ENCODE peak calls at places on chromosomes 5 and 9, in ten cellular contexts. One of them, this sample, is unnamed.

GRCh38 chr5:74020488-74020887 is 394.5 kb downstream of the ARHGEF28 start:
- DNase-seq in K562: no peak
- DNase-seq in body of pancreas: no peak
- DNase-seq in testis: no peak
- DNase-seq in Peyer's patch: no peak
- DNase-seq in upper lobe of left lung: peak
- DNase-seq in right lobe of liver: no peak
- DNase-seq in heart left ventricle: no peak
- DNase-seq in adrenal gland: no peak
- DNase-seq in ovary: no peak
- DNase-seq in this sample: no peak

GRCh38 chr9:14238518-14238917 is 75.4 kb downstream of the NFIB start:
- DNase-seq in heart left ventricle: no peak
- DNase-seq in upper lobe of left lung: no peak
- DNase-seq in body of pancreas: no peak
- DNase-seq in right lobe of liver: no peak
- DNase-seq in testis: no peak
- DNase-seq in adrenal gland: no peak
- DNase-seq in ovary: no peak
- DNase-seq in K562: no peak
- DNase-seq in Peyer's patch: no peak
- DNase-seq in this sample: no peak

GRCh38 chr5:107868994-107869393 is 198.3 kb upstream of the EFNA5 start:
- DNase-seq in testis: no peak
- DNase-seq in upper lobe of left lung: no peak
- DNase-seq in right lobe of liver: no peak
- DNase-seq in Peyer's patch: no peak
- DNase-seq in adrenal gland: no peak
- DNase-seq in K562: no peak
- DNase-seq in ovary: no peak
- DNase-seq in body of pancreas: no peak
- DNase-seq in heart left ventricle: no peak
- DNase-seq in this sample: no peak

GRCh38 chr9:88197781-88198345 is 59.6 kb upstream of the SPATA31C2 start:
- DNase-seq in adrenal gland: no peak
- DNase-seq in Peyer's patch: no peak
- DNase-seq in body of pancreas: no peak
- DNase-seq in K562: no peak
- DNase-seq in right lobe of liver: no peak
- DNase-seq in testis: no peak
- DNase-seq in ovary: no peak
- DNase-seq in heart left ventricle: no peak
- DNase-seq in upper lobe of left lung: no peak
- DNase-seq in this sample: peak

GRCh38 chr5:88502179-88503064 is 233.8 kb upstream of the TMEM161B start:
- DNase-seq in testis: no peak
- DNase-seq in ovary: no peak
- DNase-seq in heart left ventricle: no peak
- DNase-seq in Peyer's patch: no peak
- DNase-seq in body of pancreas: no peak
- DNase-seq in adrenal gland: no peak
- DNase-seq in upper lobe of left lung: no peak
- DNase-seq in K562: no peak
- DNase-seq in right lobe of liver: no peak
- DNase-seq in this sample: no peak

GRCh38 chr9:118577121-118577520 is 792.1 kb downstream of the BRINP1 start:
- DNase-seq in right lobe of liver: no peak
- DNase-seq in K562: no peak
- DNase-seq in ovary: no peak
- DNase-seq in adrenal gland: no peak
- DNase-seq in Peyer's patch: no peak
- DNase-seq in heart left ventricle: no peak
- DNase-seq in body of pancreas: no peak
- DNase-seq in upper lobe of left lung: no peak
- DNase-seq in testis: no peak
- DNase-seq in this sample: no peak

GRCh38 chr9:126957687-126958053 is 43.1 kb downstream of the RALGPS1 start:
- DNase-seq in body of pancreas: no peak
- DNase-seq in testis: no peak
- DNase-seq in heart left ventricle: no peak
- DNase-seq in upper lobe of left lung: no peak
- DNase-seq in K562: peak
- DNase-seq in right lobe of liver: no peak
- DNase-seq in ovary: no peak
- DNase-seq in Peyer's patch: no peak
- DNase-seq in adrenal gland: no peak
- DNase-seq in this sample: peak

GRCh38 chr9:117547904-117548303 is 133.0 kb upstream of the ASTN2 start:
- DNase-seq in body of pancreas: no peak
- DNase-seq in right lobe of liver: no peak
- DNase-seq in adrenal gland: no peak
- DNase-seq in K562: no peak
- DNase-seq in heart left ventricle: no peak
- DNase-seq in testis: no peak
- DNase-seq in ovary: no peak
- DNase-seq in upper lobe of left lung: no peak
- DNase-seq in Peyer's patch: no peak
- DNase-seq in this sample: no peak

GRCh38 chr9:120558454-120558853 is 21.5 kb downstream of the CDK5RAP2 start:
- DNase-seq in testis: no peak
- DNase-seq in upper lobe of left lung: no peak
- DNase-seq in heart left ventricle: no peak
- DNase-seq in adrenal gland: no peak
- DNase-seq in right lobe of liver: no peak
- DNase-seq in ovary: no peak
- DNase-seq in body of pancreas: no peak
- DNase-seq in K562: no peak
- DNase-seq in Peyer's patch: no peak
- DNase-seq in this sample: no peak
- TF ChIP-seq POLR2A in testis: no peak
- TF ChIP-seq POLR2A in upper lobe of left lung: no peak
- TF ChIP-seq POLR2A in heart left ventricle: no peak
- TF ChIP-seq POLR2A in adrenal gland: no peak
- TF ChIP-seq POLR2A in right lobe of liver: no peak
- TF ChIP-seq POLR2A in ovary: no peak
- TF ChIP-seq POLR2A in body of pancreas: no peak
- TF ChIP-seq POLR2A in K562: no peak
- TF ChIP-seq POLR2A in Peyer's patch: no peak
- TF ChIP-seq POLR2A in this sample: no peak

GRCh38 chr5:149143470-149143869 is 2.2 kb downstream of the ABLIM3 start:
- DNase-seq in ovary: no peak
- DNase-seq in testis: no peak
- DNase-seq in body of pancreas: peak
- DNase-seq in Peyer's patch: no peak
- DNase-seq in upper lobe of left lung: no peak
- DNase-seq in adrenal gland: peak
- DNase-seq in heart left ventricle: no peak
- DNase-seq in K562: no peak
- DNase-seq in right lobe of liver: no peak
- DNase-seq in this sample: no peak

GRCh38 chr5:149140197-149141002 is 893 bp upstream of the ABLIM3 start:
- DNase-seq in adrenal gland: no peak
- DNase-seq in testis: no peak
- DNase-seq in Peyer's patch: no peak
- DNase-seq in K562: no peak
- DNase-seq in body of pancreas: no peak
- DNase-seq in upper lobe of left lung: no peak
- DNase-seq in heart left ventricle: no peak
- DNase-seq in right lobe of liver: no peak
- DNase-seq in ovary: no peak
- DNase-seq in this sample: no peak

GRCh38 chr5:149138182-149138923 is 2.9 kb upstream of the ABLIM3 start:
- DNase-seq in adrenal gland: no peak
- DNase-seq in testis: no peak
- DNase-seq in Peyer's patch: no peak
- DNase-seq in upper lobe of left lung: no peak
- DNase-seq in ovary: no peak
- DNase-seq in K562: no peak
- DNase-seq in body of pancreas: no peak
- DNase-seq in heart left ventricle: no peak
- DNase-seq in right lobe of liver: no peak
- DNase-seq in this sample: no peak

GRCh38 chr5:149141957-149142851 is 911 bp downstream of the ABLIM3 start:
- DNase-seq in right lobe of liver: peak
- DNase-seq in K562: no peak
- DNase-seq in Peyer's patch: no peak
- DNase-seq in testis: no peak
- DNase-seq in upper lobe of left lung: peak
- DNase-seq in body of pancreas: no peak
- DNase-seq in heart left ventricle: peak
- DNase-seq in ovary: no peak
- DNase-seq in adrenal gland: peak
- DNase-seq in this sample: no peak

GRCh38 chr5:149141224-149141956 is at the start of gene ABLIM3:
- DNase-seq in right lobe of liver: peak
- DNase-seq in testis: peak
- DNase-seq in ovary: peak
- DNase-seq in Peyer's patch: peak
- DNase-seq in body of pancreas: peak
- DNase-seq in heart left ventricle: peak
- DNase-seq in upper lobe of left lung: peak
- DNase-seq in K562: peak
- DNase-seq in adrenal gland: peak
- DNase-seq in this sample: peak
- TF ChIP-seq POLR2A in right lobe of liver: peak
- TF ChIP-seq POLR2A in testis: no peak
- TF ChIP-seq POLR2A in ovary: no peak
- TF ChIP-seq POLR2A in Peyer's patch: no peak
- TF ChIP-seq POLR2A in body of pancreas: no peak
- TF ChIP-seq POLR2A in heart left ventricle: no peak
- TF ChIP-seq POLR2A in upper lobe of left lung: no peak
- TF ChIP-seq POLR2A in K562: no peak
- TF ChIP-seq POLR2A in adrenal gland: no peak
- TF ChIP-seq POLR2A in this sample: no peak

GRCh38 chr5:1418921-1419280 is 26.3 kb downstream of the SLC6A3 start:
- DNase-seq in ovary: no peak
- DNase-seq in K562: no peak
- DNase-seq in adrenal gland: no peak
- DNase-seq in Peyer's patch: no peak
- DNase-seq in heart left ventricle: no peak
- DNase-seq in body of pancreas: no peak
- DNase-seq in upper lobe of left lung: no peak
- DNase-seq in testis: no peak
- DNase-seq in right lobe of liver: no peak
- DNase-seq in this sample: no peak

GRCh38 chr5:1420211-1421195 is 24.7 kb downstream of the SLC6A3 start:
- DNase-seq in heart left ventricle: no peak
- DNase-seq in testis: no peak
- DNase-seq in body of pancreas: peak
- DNase-seq in upper lobe of left lung: no peak
- DNase-seq in right lobe of liver: peak
- DNase-seq in K562: no peak
- DNase-seq in ovary: no peak
- DNase-seq in Peyer's patch: no peak
- DNase-seq in adrenal gland: no peak
- DNase-seq in this sample: no peak

GRCh38 chr5:1423901-1424603 is 21.2 kb downstream of the SLC6A3 start:
- DNase-seq in K562: no peak
- DNase-seq in body of pancreas: no peak
- DNase-seq in right lobe of liver: peak
- DNase-seq in heart left ventricle: no peak
- DNase-seq in ovary: no peak
- DNase-seq in testis: no peak
- DNase-seq in upper lobe of left lung: no peak
- DNase-seq in Peyer's patch: no peak
- DNase-seq in adrenal gland: no peak
- DNase-seq in this sample: no peak

GRCh38 chr5:1419476-1420210 is 25.6 kb downstream of the SLC6A3 start:
- DNase-seq in upper lobe of left lung: no peak
- DNase-seq in ovary: no peak
- DNase-seq in body of pancreas: peak
- DNase-seq in right lobe of liver: peak
- DNase-seq in Peyer's patch: no peak
- DNase-seq in heart left ventricle: no peak
- DNase-seq in testis: no peak
- DNase-seq in adrenal gland: no peak
- DNase-seq in K562: no peak
- DNase-seq in this sample: no peak

DNA sequence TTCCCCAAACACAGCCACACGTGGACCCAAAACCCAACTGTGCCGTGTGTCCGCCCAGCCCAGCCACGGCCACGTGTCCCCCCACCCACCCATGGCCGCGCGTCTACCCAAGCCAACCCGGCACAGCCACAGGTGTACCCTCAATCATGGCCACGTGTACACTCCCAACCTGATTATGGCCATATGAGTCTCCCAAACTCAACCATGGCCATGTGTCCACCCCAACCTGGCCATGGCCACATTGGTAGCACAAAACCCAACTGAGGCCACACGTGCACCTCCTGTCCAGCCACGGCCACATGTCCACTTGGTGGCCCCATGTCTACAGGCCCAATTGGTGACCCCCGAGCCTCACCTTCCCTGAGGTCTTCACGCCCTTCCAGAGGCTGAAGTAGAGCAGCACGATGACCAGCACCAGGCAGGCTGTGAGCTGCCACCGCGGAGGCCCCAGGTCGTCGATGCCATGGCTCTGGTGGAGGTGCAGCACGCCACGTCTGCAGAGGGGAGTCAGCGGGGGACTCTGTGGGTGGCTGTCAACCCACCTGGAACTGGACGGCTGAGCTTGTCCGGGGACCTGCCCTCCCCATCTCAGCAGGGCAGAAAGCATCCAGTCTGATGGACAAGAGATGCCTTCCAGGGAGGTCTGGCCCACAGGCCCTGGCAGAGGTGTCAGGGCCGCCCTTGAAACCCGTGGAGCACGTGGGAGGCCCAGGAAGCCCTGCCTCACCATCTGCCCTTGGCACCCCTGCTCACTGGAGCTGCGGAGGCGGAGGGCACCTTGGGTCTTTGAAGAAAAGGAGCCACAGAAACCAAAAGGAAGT is 23.5 kb downstream of the SLC6A3 start:
- DNase-seq in ovary: no peak
- DNase-seq in testis: no peak
- DNase-seq in K562: no peak
- DNase-seq in body of pancreas: peak
- DNase-seq in adrenal gland: no peak
- DNase-seq in right lobe of liver: peak
- DNase-seq in upper lobe of left lung: no peak
- DNase-seq in Peyer's patch: no peak
- DNase-seq in heart left ventricle: no peak
- DNase-seq in this sample: no peak
- TF ChIP-seq POLR2A in ovary: no peak
- TF ChIP-seq POLR2A in testis: no peak
- TF ChIP-seq POLR2A in K562: no peak
- TF ChIP-seq POLR2A in body of pancreas: no peak
- TF ChIP-seq POLR2A in adrenal gland: no peak
- TF ChIP-seq POLR2A in right lobe of liver: no peak
- TF ChIP-seq POLR2A in upper lobe of left lung: no peak
- TF ChIP-seq POLR2A in Peyer's patch: no peak
- TF ChIP-seq POLR2A in heart left ventricle: no peak
- TF ChIP-seq POLR2A in this sample: no peak

DNA sequence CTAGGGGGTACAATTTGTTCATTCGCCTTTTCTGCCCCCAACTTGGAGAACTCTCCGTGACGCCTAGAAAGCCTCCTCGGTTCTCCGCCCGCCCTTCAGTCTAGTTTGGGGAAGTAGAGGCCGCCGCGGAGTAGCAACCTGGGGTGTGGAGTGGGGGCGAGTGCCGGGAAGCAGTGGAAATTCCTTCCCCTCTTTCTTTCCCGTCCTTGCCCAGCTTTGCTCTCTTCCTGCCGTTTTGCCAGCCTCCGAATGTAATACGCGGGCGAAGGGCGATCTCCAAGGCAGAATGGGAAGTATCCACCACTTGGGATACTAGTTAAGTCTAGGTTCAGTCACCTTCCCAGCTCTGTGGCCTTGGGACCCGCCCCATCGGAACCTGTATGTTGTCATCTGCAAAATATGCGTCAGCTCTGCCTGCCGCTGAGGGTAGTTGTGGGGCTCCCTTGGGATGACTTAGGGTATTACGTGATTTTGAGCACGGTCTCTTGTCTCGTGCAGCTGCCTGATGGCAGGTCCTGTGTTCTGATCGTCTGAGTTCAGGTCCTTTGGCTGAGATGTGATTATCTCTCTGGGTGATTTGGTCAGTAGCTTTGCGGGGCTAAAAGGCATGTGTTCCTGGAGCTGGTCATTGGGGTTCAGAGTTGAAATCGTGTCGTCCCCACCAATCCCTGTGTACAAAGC is 726 bp downstream of the PAM start:
- DNase-seq in Peyer's patch: peak
- DNase-seq in ovary: peak
- DNase-seq in body of pancreas: peak
- DNase-seq in heart left ventricle: peak
- DNase-seq in K562: peak
- DNase-seq in right lobe of liver: peak
- DNase-seq in testis: peak
- DNase-seq in adrenal gland: peak
- DNase-seq in upper lobe of left lung: peak
- DNase-seq in this sample: peak
- TF ChIP-seq POLR2A in Peyer's patch: peak
- TF ChIP-seq POLR2A in ovary: peak
- TF ChIP-seq POLR2A in body of pancreas: peak
- TF ChIP-seq POLR2A in heart left ventricle: no peak
- TF ChIP-seq POLR2A in K562: no peak
- TF ChIP-seq POLR2A in right lobe of liver: no peak
- TF ChIP-seq POLR2A in testis: no peak
- TF ChIP-seq POLR2A in adrenal gland: peak
- TF ChIP-seq POLR2A in upper lobe of left lung: no peak
- TF ChIP-seq POLR2A in this sample: peak